ENCODE peak calls at places on chromosomes 1 and 21, in ten cellular contexts. P is NCI-H2029, N is DMS153, D is coronary artery, U is substantia nigra, W is T1000, Y is SW480, K is Ammon's horn, A is iris pigment epithelial cell, O is adipocyte. M is an unnamed sample.

GRCh38 chr1:22586356-22587130 is 23.3 kb downstream of the EPHA8 start:
- DNase-seq in P (no peak), K (no peak), A (no peak), N (no peak), O (no peak), Y (no peak), U (no peak), D (no peak), W (no peak), M (no peak)

GRCh38 chr21:7951854-7952519 is 2569.4 kb upstream of the TPTE start:
- DNase-seq in P (no peak), D (no peak), N (no peak), U (no peak), W (no peak), O (no peak), K (no peak), Y (no peak), A (no peak), M (no peak)

GRCh38 chr1:18107671-18108312 is at the start of gene IGSF21:
- DNase-seq in W (no peak), U (no peak), Y (no peak), K (no peak), D (no peak), A (no peak), P (no peak), N (no peak), O (no peak), M (no peak)

GRCh38 chr1:94654031-94654430 is 112.5 kb upstream of the F3 start:
- DNase-seq in A (peak), O (no peak), K (no peak), N (no peak), W (no peak), P (no peak), Y (peak), U (no peak), D (no peak), M (no peak)

GRCh38 chr1:237695878-237696277 is 194.8 kb downstream of the ZP4 start:
- DNase-seq in N (no peak), Y (no peak), D (no peak), W (no peak), A (no peak), U (no peak), O (no peak), P (no peak), K (no peak), M (no peak)

GRCh38 chr1:173191011-173191410 is 16.1 kb downstream of the TNFSF4 start:
- DNase-seq in W (no peak), D (no peak), P (no peak), O (no peak), K (no peak), U (no peak), A (no peak), N (no peak), Y (no peak), M (no peak)

GRCh38 chr1:7919880-7920279 is 20.8 kb downstream of the TNFRSF9 start:
- DNase-seq in N (no peak), W (no peak), P (no peak), O (no peak), K (no peak), U (no peak), A (no peak), D (no peak), Y (no peak), M (no peak)

GRCh38 chr1:47147047-47147785 is 10.0 kb downstream of the CYP4A22 start:
- DNase-seq in A (no peak), N (no peak), D (no peak), K (no peak), W (no peak), P (no peak), O (no peak), U (no peak), Y (no peak), M (no peak)

GRCh38 chr21:42091899-42092508 is 20.9 kb downstream of the UMODL1 start:
- DNase-seq in N (no peak), O (no peak), U (no peak), Y (no peak), D (no peak), K (no peak), W (no peak), P (no peak), A (no peak), M (no peak)